ENCODE peak calls at places on chromosomes 4 and X, in nine cellular contexts. S, Y, W, Z, V, I, C, E and M are unnamed samples.

GRCh38 chr4:72896515-72896914 is 173.0 kb downstream of the COX18 start:
- DNase-seq in S (no peak), Y (no peak), W (no peak), Z (no peak), V (no peak), I (peak), C (peak), E (peak), M (no peak)

GRCh38 chrX:103423955-103424640 is 47.8 kb downstream of the BEX3 start:
- DNase-seq in S (no peak), Y (no peak), W (no peak), Z (no peak), V (no peak), I (no peak), C (no peak), E (no peak), M (no peak)

GRCh38 chr4:110197421-110198398 is 705 bp downstream of the ELOVL6 start:
- DNase-seq in S (peak), Y (peak), W (no peak), Z (no peak), V (peak), I (peak), C (peak), E (peak), M (peak)

GRCh38 chr4:176376032-176376614 is 56.4 kb downstream of the SPCS3 start:
- DNase-seq in S (no peak), Y (no peak), W (no peak), Z (no peak), V (peak), I (no peak), C (peak), E (peak), M (no peak)

GRCh38 chrX:110454336-110454735 is 95.7 kb downstream of the RTL9 start:
- DNase-seq in S (no peak), Y (no peak), W (no peak), Z (no peak), V (no peak), I (no peak), C (no peak), E (no peak), M (no peak)

GRCh38 chr4:111639876-111640275 is 505.4 kb upstream of the FAM241A start:
- DNase-seq in S (no peak), Y (no peak), W (no peak), Z (no peak), V (no peak), I (no peak), C (no peak), E (peak), M (no peak)

GRCh38 chr4:148240241-148240640 is 202.0 kb downstream of the NR3C2 start:
- DNase-seq in S (no peak), Y (no peak), W (no peak), Z (no peak), V (no peak), I (no peak), C (no peak), E (no peak), M (no peak)

GRCh38 chr4:176123710-176124407 is 58.2 kb downstream of the WDR17 start:
- DNase-seq in S (no peak), Y (no peak), W (no peak), Z (peak), V (no peak), I (peak), C (peak), E (peak), M (peak)

GRCh38 chr4:140862182-140862442 is 105.9 kb upstream of the TBC1D9 start:
- DNase-seq in S (no peak), Y (no peak), W (no peak), Z (no peak), V (no peak), I (no peak), C (no peak), E (no peak), M (no peak)

GRCh38 chrX:41664307-41665299 is 24.2 kb upstream of the GPR34 start:
- DNase-seq in S (no peak), Y (no peak), W (no peak), Z (no peak), V (no peak), I (no peak), C (peak), E (peak), M (no peak)

GRCh38 chr4:156803056-156803455 is 168.5 kb downstream of the PDGFC start:
- DNase-seq in S (no peak), Y (no peak), W (no peak), Z (no peak), V (no peak), I (no peak), C (no peak), E (no peak), M (no peak)

GRCh38 chrX:13026877-13027652 is 17.4 kb downstream of the FAM9C start:
- DNase-seq in S (no peak), Y (no peak), W (no peak), Z (no peak), V (no peak), I (no peak), C (no peak), E (no peak), M (no peak)

GRCh38 chr4:125703443-125703842 is 388.7 kb downstream of the FAT4 start:
- DNase-seq in S (no peak), Y (no peak), W (no peak), Z (no peak), V (no peak), I (no peak), C (peak), E (peak), M (no peak)

GRCh38 chr4:2961411-2962098 is 1.7 kb downstream of the NOP14 start:
- DNase-seq in S (no peak), Y (no peak), W (no peak), Z (no peak), V (no peak), I (no peak), C (no peak), E (no peak), M (no peak)

GRCh38 chr4:162245051-162245450 is 81.3 kb upstream of the FSTL5 start:
- DNase-seq in S (no peak), Y (no peak), W (no peak), Z (no peak), V (no peak), I (no peak), C (no peak), E (no peak), M (no peak)

GRCh38 chr4:110636677-110637407 is 14.0 kb upstream of the PITX2 start:
- DNase-seq in S (no peak), Y (no peak), W (no peak), Z (no peak), V (no peak), I (no peak), C (no peak), E (peak), M (peak)

GRCh38 chrX:85084770-85085393 is 81.2 kb downstream of the APOOL start:
- DNase-seq in S (no peak), Y (no peak), W (no peak), Z (no peak), V (peak), I (no peak), C (peak), E (peak), M (peak)

GRCh38 chr4:155999743-156000142 is 46.1 kb upstream of the CTSO start:
- DNase-seq in S (no peak), Y (no peak), W (no peak), Z (no peak), V (no peak), I (no peak), C (no peak), E (peak), M (peak)

GRCh38 chrX:15913161-15913560 is 58.5 kb upstream of the AP1S2 start:
- DNase-seq in S (no peak), Y (no peak), W (no peak), Z (no peak), V (no peak), I (no peak), C (no peak), E (no peak), M (no peak)

GRCh38 chrX:129777218-129777768 is 2.5 kb upstream of the SASH3 start:
- DNase-seq in S (peak), Y (no peak), W (peak), Z (no peak), V (peak), I (no peak), C (peak), E (no peak), M (no peak)

GRCh38 chr4:81722229-81722900 is 250.7 kb upstream of the RASGEF1B start:
- DNase-seq in S (no peak), Y (no peak), W (no peak), Z (no peak), V (no peak), I (no peak), C (no peak), E (no peak), M (peak)

GRCh38 chr4:66489783-66490452 is 819.6 kb upstream of the EPHA5 start:
- DNase-seq in S (no peak), Y (no peak), W (no peak), Z (no peak), V (no peak), I (no peak), C (peak), E (peak), M (no peak)

GRCh38 chrX:51461053-51462050 is 35.0 kb downstream of the NUDT11 start:
- DNase-seq in S (no peak), Y (no peak), W (peak), Z (no peak), V (peak), I (no peak), C (peak), E (peak), M (peak)

GRCh38 chr4:101200561-101200960 is 146.8 kb downstream of the PPP3CA start:
- DNase-seq in S (no peak), Y (no peak), W (no peak), Z (no peak), V (no peak), I (no peak), C (peak), E (peak), M (no peak)

GRCh38 chr4:146959692-146960091 is 14.0 kb upstream of the TTC29 start:
- DNase-seq in S (no peak), Y (no peak), W (no peak), Z (no peak), V (no peak), I (no peak), C (peak), E (peak), M (no peak)

GRCh38 chrX:63747331-63747730 is 37.7 kb downstream of the ARHGEF9 start:
- DNase-seq in S (no peak), Y (no peak), W (no peak), Z (no peak), V (no peak), I (no peak), C (peak), E (peak), M (no peak)